ENCODE peak calls at places on chromosome 13, in four cellular contexts. One of them, this sample, is unnamed.

GRCh38 chr13:25352230-25352629 is 19.5 kb upstream of the ATP8A2 start:
- DNase-seq in K562: peak
- DNase-seq in WTC11: no peak
- DNase-seq in GM12878: no peak
- DNase-seq in this sample: no peak

GRCh38 chr13:48570225-48570828 is 37.4 kb upstream of the RCBTB2 start:
- DNase-seq in K562: no peak
- DNase-seq in WTC11: no peak
- DNase-seq in GM12878: no peak
- DNase-seq in this sample: no peak

GRCh38 chr13:97933736-97934135 is 19.7 kb upstream of the IPO5 start:
- DNase-seq in K562: no peak
- DNase-seq in WTC11: no peak
- DNase-seq in GM12878: no peak
- DNase-seq in this sample: no peak

GRCh38 chr13:18996221-18996620 is 185.4 kb downstream of the TUBA3C start:
- DNase-seq in K562: no peak
- DNase-seq in WTC11: no peak
- DNase-seq in GM12878: no peak
- DNase-seq in this sample: no peak

GRCh38 chr13:98892077-98892476 is 85.8 kb downstream of the DOCK9 start:
- DNase-seq in K562: no peak
- DNase-seq in WTC11: no peak
- DNase-seq in GM12878: no peak
- DNase-seq in this sample: no peak

GRCh38 chr13:98992355-98992754 is 14.5 kb upstream of the DOCK9 start:
- DNase-seq in K562: no peak
- DNase-seq in WTC11: no peak
- DNase-seq in GM12878: no peak
- DNase-seq in this sample: no peak

GRCh38 chr13:41700790-41701310 is 243.5 kb downstream of the RGCC start:
- DNase-seq in K562: peak
- DNase-seq in WTC11: no peak
- DNase-seq in GM12878: no peak
- DNase-seq in this sample: no peak

GRCh38 chr13:26971990-26972888 is 199.4 kb downstream of the USP12 start:
- DNase-seq in K562: peak
- DNase-seq in WTC11: peak
- DNase-seq in GM12878: no peak
- DNase-seq in this sample: peak

GRCh38 chr13:41267106-41267505 is 3.7 kb upstream of the MTRF1 start:
- DNase-seq in K562: no peak
- DNase-seq in WTC11: no peak
- DNase-seq in GM12878: no peak
- DNase-seq in this sample: no peak

GRCh38 chr13:21703846-21704245 is 33.0 kb downstream of the FGF9 start:
- DNase-seq in K562: no peak
- DNase-seq in WTC11: no peak
- DNase-seq in GM12878: no peak
- DNase-seq in this sample: no peak

GRCh38 chr13:41416276-41416675 is 41.1 kb upstream of the RGCC start:
- DNase-seq in K562: no peak
- DNase-seq in WTC11: no peak
- DNase-seq in GM12878: no peak
- DNase-seq in this sample: no peak

GRCh38 chr13:48231948-48232347 is 1.1 kb upstream of the ITM2B start:
- DNase-seq in K562: peak
- DNase-seq in WTC11: no peak
- DNase-seq in GM12878: no peak
- DNase-seq in this sample: no peak

GRCh38 chr13:111353508-111353907 is 33.1 kb downstream of the TEX29 start:
- DNase-seq in K562: no peak
- DNase-seq in WTC11: no peak
- DNase-seq in GM12878: no peak
- DNase-seq in this sample: no peak

GRCh38 chr13:48236528-48237353 is 3.7 kb downstream of the ITM2B start:
- DNase-seq in K562: no peak
- DNase-seq in WTC11: no peak
- DNase-seq in GM12878: no peak
- DNase-seq in this sample: no peak

GRCh38 chr13:110284809-110285519 is 22.0 kb downstream of the COL4A1 start:
- DNase-seq in K562: no peak
- DNase-seq in WTC11: no peak
- DNase-seq in GM12878: no peak
- DNase-seq in this sample: no peak

GRCh38 chr13:114077938-114078335 is 54.5 kb downstream of the RASA3 start:
- DNase-seq in K562: no peak
- DNase-seq in WTC11: no peak
- DNase-seq in GM12878: no peak
- DNase-seq in this sample: no peak

GRCh38 chr13:21979156-21979819 is 308.4 kb downstream of the FGF9 start:
- DNase-seq in K562: no peak
- DNase-seq in WTC11: no peak
- DNase-seq in GM12878: no peak
- DNase-seq in this sample: no peak

GRCh38 chr13:93515267-93515666 is 288.7 kb downstream of the GPC6 start:
- DNase-seq in K562: no peak
- DNase-seq in WTC11: no peak
- DNase-seq in GM12878: no peak
- DNase-seq in this sample: no peak

GRCh38 chr13:103299079-103299478 is 232.9 kb upstream of the SLC10A2 start:
- DNase-seq in K562: no peak
- DNase-seq in WTC11: peak
- DNase-seq in GM12878: no peak
- DNase-seq in this sample: no peak

GRCh38 chr13:40595693-40596092 is 70.7 kb downstream of the FOXO1 start:
- DNase-seq in K562: no peak
- DNase-seq in WTC11: no peak
- DNase-seq in GM12878: no peak
- DNase-seq in this sample: no peak

GRCh38 chr13:93476175-93476574 is 249.6 kb downstream of the GPC6 start:
- DNase-seq in K562: no peak
- DNase-seq in WTC11: no peak
- DNase-seq in GM12878: no peak
- DNase-seq in this sample: peak

GRCh38 chr13:66556306-66556705 is 673.8 kb downstream of the PCDH9 start:
- DNase-seq in K562: no peak
- DNase-seq in WTC11: no peak
- DNase-seq in GM12878: no peak
- DNase-seq in this sample: no peak

GRCh38 chr13:71316964-71317363 is 550.0 kb downstream of the DACH1 start:
- DNase-seq in K562: no peak
- DNase-seq in WTC11: no peak
- DNase-seq in GM12878: no peak
- DNase-seq in this sample: no peak

GRCh38 chr13:92390217-92390616 is 836.4 kb upstream of the GPC6 start:
- DNase-seq in K562: no peak
- DNase-seq in WTC11: no peak
- DNase-seq in GM12878: no peak
- DNase-seq in this sample: no peak

GRCh38 chr13:35984287-35984686 is 146.9 kb downstream of the DCLK1 start:
- DNase-seq in K562: no peak
- DNase-seq in WTC11: no peak
- DNase-seq in GM12878: no peak
- DNase-seq in this sample: no peak

GRCh38 chr13:102729560-102730275 is 34.9 kb upstream of the METTL21C start:
- DNase-seq in K562: no peak
- DNase-seq in WTC11: no peak
- DNase-seq in GM12878: no peak
- DNase-seq in this sample: no peak

GRCh38 chr13:37923236-37923635 is 53.7 kb upstream of the TRPC4 start:
- DNase-seq in K562: peak
- DNase-seq in WTC11: no peak
- DNase-seq in GM12878: no peak
- DNase-seq in this sample: no peak

GRCh38 chr13:109720758-109721184 is 65.6 kb downstream of the IRS2 start:
- DNase-seq in K562: no peak
- DNase-seq in WTC11: no peak
- DNase-seq in GM12878: no peak
- DNase-seq in this sample: peak

GRCh38 chr13:98536729-98537128 is 40.2 kb downstream of the STK24 start:
- DNase-seq in K562: no peak
- DNase-seq in WTC11: no peak
- DNase-seq in GM12878: no peak
- DNase-seq in this sample: no peak

DNA sequence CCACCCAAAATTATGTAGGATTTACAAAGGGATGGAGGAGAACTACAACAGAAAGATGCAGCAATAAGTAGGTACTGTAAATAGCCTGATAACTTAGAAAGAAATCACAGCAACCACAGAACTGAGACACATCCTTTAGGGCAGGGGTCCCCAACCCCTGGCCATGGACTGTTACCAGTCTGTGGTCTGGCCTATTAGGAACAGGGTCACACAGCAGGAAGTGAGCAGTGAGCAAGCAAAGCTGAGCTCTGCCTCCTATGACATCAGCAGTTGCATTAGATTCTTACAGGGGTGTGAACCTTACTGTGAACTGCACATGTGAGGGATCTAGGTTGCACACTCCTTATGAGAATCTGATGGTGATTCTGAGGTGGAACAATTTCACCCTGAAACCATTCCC is 997.6 kb downstream of the DIAPH3 start:
- DNase-seq in K562: no peak
- DNase-seq in WTC11: no peak
- DNase-seq in GM12878: no peak
- DNase-seq in this sample: no peak
- TF ChIP-seq ETV6 in K562: no peak
- TF ChIP-seq ETV6 in WTC11: no peak
- TF ChIP-seq ETV6 in GM12878: no peak
- TF ChIP-seq ETV6 in this sample: no peak

GRCh38 chr13:30915691-30916541 is 9.8 kb downstream of the MEDAG start:
- DNase-seq in K562: no peak
- DNase-seq in WTC11: no peak
- DNase-seq in GM12878: no peak
- DNase-seq in this sample: no peak
- TF ChIP-seq ETV6 in K562: no peak
- TF ChIP-seq ETV6 in WTC11: no peak
- TF ChIP-seq ETV6 in GM12878: no peak
- TF ChIP-seq ETV6 in this sample: no peak

GRCh38 chr13:49629947-49630346 is 1.6 kb downstream of the ARL11 start:
- DNase-seq in K562: no peak
- DNase-seq in WTC11: no peak
- DNase-seq in GM12878: no peak
- DNase-seq in this sample: no peak

GRCh38 chr13:49630580-49630979 is 2.3 kb downstream of the ARL11 start:
- DNase-seq in K562: no peak
- DNase-seq in WTC11: no peak
- DNase-seq in GM12878: no peak
- DNase-seq in this sample: no peak

GRCh38 chr13:49625392-49626137 is 2.7 kb upstream of the ARL11 start:
- DNase-seq in K562: no peak
- DNase-seq in WTC11: no peak
- DNase-seq in GM12878: no peak
- DNase-seq in this sample: peak

GRCh38 chr13:49629196-49629938 is 1.1 kb downstream of the ARL11 start:
- DNase-seq in K562: no peak
- DNase-seq in WTC11: no peak
- DNase-seq in GM12878: no peak
- DNase-seq in this sample: no peak

GRCh38 chr13:49627831-49628652 is at the start of gene ARL11:
- DNase-seq in K562: peak
- DNase-seq in WTC11: peak
- DNase-seq in GM12878: peak
- DNase-seq in this sample: no peak
- TF ChIP-seq ETV6 in K562: no peak
- TF ChIP-seq ETV6 in WTC11: no peak
- TF ChIP-seq ETV6 in GM12878: peak
- TF ChIP-seq ETV6 in this sample: no peak

DNA sequence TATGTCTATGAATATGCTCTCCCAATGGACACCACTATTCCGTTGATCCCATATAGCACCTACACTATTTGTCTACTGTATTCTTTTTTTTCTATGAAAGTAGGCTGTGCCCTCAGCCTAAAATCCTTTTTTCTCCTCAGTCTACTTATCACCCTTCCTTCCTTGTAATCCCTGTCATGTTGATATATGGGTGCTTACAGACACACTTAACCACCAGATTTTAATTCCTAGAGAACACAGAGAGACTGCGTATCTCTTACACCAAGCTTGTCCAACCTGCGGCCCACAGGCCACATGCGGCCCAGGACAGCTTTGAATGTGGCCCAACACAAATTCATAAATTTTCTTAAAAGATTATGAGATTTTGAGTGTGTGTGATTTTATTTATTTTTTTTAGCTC is 101.1 kb downstream of the ZAR1L start:
- DNase-seq in K562: no peak
- DNase-seq in WTC11: no peak
- DNase-seq in GM12878: no peak
- DNase-seq in this sample: no peak
- TF ChIP-seq ETV6 in K562: no peak
- TF ChIP-seq ETV6 in WTC11: no peak
- TF ChIP-seq ETV6 in GM12878: no peak
- TF ChIP-seq ETV6 in this sample: no peak

DNA sequence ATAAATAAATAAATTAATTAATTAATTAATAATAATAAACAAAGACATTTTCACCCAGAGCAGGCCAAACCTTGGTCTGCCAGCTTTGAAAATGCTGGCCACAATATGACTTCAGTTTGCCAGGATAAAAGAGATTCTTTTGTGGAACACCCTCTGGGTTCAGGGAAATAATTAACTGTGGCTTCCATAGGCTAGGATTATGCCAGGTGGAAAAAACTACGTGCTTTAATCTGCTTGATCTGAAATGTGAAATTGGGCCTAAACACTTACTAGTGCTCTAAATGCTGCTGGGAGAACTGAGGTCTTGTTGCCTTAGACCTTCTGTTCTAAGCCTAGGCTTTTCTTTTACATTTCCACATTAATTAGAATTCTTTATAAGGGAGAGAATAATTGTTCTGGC is 650.0 kb downstream of the DIAPH3 start:
- DNase-seq in K562: no peak
- DNase-seq in WTC11: no peak
- DNase-seq in GM12878: no peak
- DNase-seq in this sample: no peak
- TF ChIP-seq ETV6 in K562: no peak
- TF ChIP-seq ETV6 in WTC11: no peak
- TF ChIP-seq ETV6 in GM12878: no peak
- TF ChIP-seq ETV6 in this sample: no peak

DNA sequence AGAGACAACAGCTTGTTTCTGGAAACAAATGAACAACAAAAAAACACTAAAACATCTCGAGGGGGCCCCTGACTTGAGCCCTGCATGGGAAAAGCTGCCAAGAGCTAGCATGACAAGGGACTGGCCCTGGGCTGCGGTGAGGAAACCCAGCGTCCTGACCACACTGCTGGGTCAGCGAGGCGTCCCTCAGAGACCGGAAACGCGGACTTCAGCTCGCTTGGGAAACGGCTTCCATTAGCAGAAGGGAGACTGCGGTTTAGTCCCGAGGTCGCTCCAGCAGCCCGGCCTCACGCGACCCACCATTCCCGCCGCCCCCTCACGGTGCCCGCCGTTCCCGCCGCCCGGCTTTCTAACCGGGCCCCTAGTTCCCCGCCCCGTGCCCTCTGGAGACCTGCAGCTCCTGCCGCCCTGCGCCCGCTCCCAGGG is 630 bp downstream of the CCDC122 start:
- DNase-seq in K562: no peak
- DNase-seq in WTC11: no peak
- DNase-seq in GM12878: peak
- DNase-seq in this sample: peak
- TF ChIP-seq ETV6 in K562: no peak
- TF ChIP-seq ETV6 in WTC11: no peak
- TF ChIP-seq ETV6 in GM12878: no peak
- TF ChIP-seq ETV6 in this sample: no peak

GRCh38 chr13:47175172-47175806 is 278.4 kb upstream of the HTR2A start:
- DNase-seq in K562: no peak
- DNase-seq in WTC11: no peak
- DNase-seq in GM12878: no peak
- DNase-seq in this sample: no peak
- TF ChIP-seq ETV6 in K562: no peak
- TF ChIP-seq ETV6 in WTC11: no peak
- TF ChIP-seq ETV6 in GM12878: no peak
- TF ChIP-seq ETV6 in this sample: no peak